ENCODE peak calls at places on chromosomes 12 and 14, in four cellular contexts. One of them, this sample, is unnamed.

GRCh38 chr14:68466491-68466977 is 326.3 kb downstream of the ZFP36L1 start:
- DNase-seq in GM12878: no peak
- DNase-seq in ovary: no peak
- DNase-seq in CD4-positive, alpha-beta memory T cell: no peak
- DNase-seq in this sample: no peak

GRCh38 chr12:14907953-14908352 is 22.3 kb upstream of the MGP start:
- DNase-seq in ovary: no peak
- DNase-seq in GM12878: no peak
- DNase-seq in CD4-positive, alpha-beta memory T cell: no peak
- DNase-seq in this sample: no peak

GRCh38 chr12:61694214-61694613 is 566.0 kb upstream of the USP15 start:
- DNase-seq in CD4-positive, alpha-beta memory T cell: no peak
- DNase-seq in GM12878: no peak
- DNase-seq in ovary: no peak
- DNase-seq in this sample: no peak

GRCh38 chr12:51973560-51973959 is 22.1 kb downstream of the ACVR1B start:
- DNase-seq in CD4-positive, alpha-beta memory T cell: no peak
- DNase-seq in GM12878: no peak
- DNase-seq in ovary: no peak
- DNase-seq in this sample: no peak

GRCh38 chr14:104306450-104307040 is 168.2 kb downstream of the KIF26A start:
- DNase-seq in GM12878: no peak
- DNase-seq in ovary: no peak
- DNase-seq in CD4-positive, alpha-beta memory T cell: no peak
- DNase-seq in this sample: no peak

GRCh38 chr14:78245238-78245637 is 75.1 kb downstream of the NRXN3 start:
- DNase-seq in ovary: no peak
- DNase-seq in CD4-positive, alpha-beta memory T cell: no peak
- DNase-seq in GM12878: no peak
- DNase-seq in this sample: no peak

GRCh38 chr14:49593016-49593415 is 5.7 kb upstream of the LRR1 start:
- DNase-seq in ovary: no peak
- DNase-seq in CD4-positive, alpha-beta memory T cell: no peak
- DNase-seq in GM12878: no peak
- DNase-seq in this sample: no peak

GRCh38 chr12:119594772-119595445 is 1.3 kb downstream of the TMEM233 start:
- DNase-seq in GM12878: no peak
- DNase-seq in CD4-positive, alpha-beta memory T cell: no peak
- DNase-seq in ovary: no peak
- DNase-seq in this sample: no peak

GRCh38 chr12:59403259-59403932 is 192.4 kb upstream of the SLC16A7 start:
- DNase-seq in CD4-positive, alpha-beta memory T cell: peak; percentile 37
- DNase-seq in ovary: no peak
- DNase-seq in GM12878: no peak
- DNase-seq in this sample: peak; percentile 42

GRCh38 chr14:95503365-95504134 is 12.9 kb downstream of the SYNE3 start:
- DNase-seq in GM12878: peak; percentile 74
- DNase-seq in CD4-positive, alpha-beta memory T cell: no peak
- DNase-seq in ovary: no peak
- DNase-seq in this sample: no peak

GRCh38 chr14:95502381-95502950 is 14.0 kb downstream of the SYNE3 start:
- DNase-seq in ovary: no peak
- DNase-seq in CD4-positive, alpha-beta memory T cell: no peak
- DNase-seq in GM12878: no peak
- DNase-seq in this sample: no peak

GRCh38 chr14:95507174-95507573 is 9.3 kb downstream of the SYNE3 start:
- DNase-seq in ovary: peak; percentile 73
- DNase-seq in CD4-positive, alpha-beta memory T cell: no peak
- DNase-seq in GM12878: no peak
- DNase-seq in this sample: no peak

GRCh38 chr14:95505030-95505589 is 11.3 kb downstream of the SYNE3 start:
- DNase-seq in GM12878: no peak
- DNase-seq in CD4-positive, alpha-beta memory T cell: no peak
- DNase-seq in ovary: no peak
- DNase-seq in this sample: no peak

GRCh38 chr14:95504135-95505029 is 12.1 kb downstream of the SYNE3 start:
- DNase-seq in ovary: no peak
- DNase-seq in GM12878: no peak
- DNase-seq in CD4-positive, alpha-beta memory T cell: no peak
- DNase-seq in this sample: no peak
- H3K4me1 ChIP-seq in ovary: peaks cover 7% of the 10 kb centered on the region
- H3K4me1 ChIP-seq in GM12878: peaks cover 76% of the 10 kb centered on the region
- H3K4me1 ChIP-seq in CD4-positive, alpha-beta memory T cell: peaks cover 75% of the 10 kb centered on the region
- H3K4me1 ChIP-seq in this sample: peaks cover 11% of the 10 kb centered on the region

GRCh38 chr12:93882763-93883162 is 205.6 kb downstream of the CRADD start:
- DNase-seq in ovary: no peak
- DNase-seq in GM12878: no peak
- DNase-seq in CD4-positive, alpha-beta memory T cell: no peak
- DNase-seq in this sample: no peak

GRCh38 chr12:93880853-93881522 is 203.8 kb downstream of the CRADD start:
- DNase-seq in ovary: no peak
- DNase-seq in CD4-positive, alpha-beta memory T cell: peak; percentile 13
- DNase-seq in GM12878: no peak
- DNase-seq in this sample: no peak

GRCh38 chr12:93886533-93887511 is 209.6 kb downstream of the CRADD start:
- DNase-seq in ovary: no peak
- DNase-seq in CD4-positive, alpha-beta memory T cell: no peak
- DNase-seq in GM12878: no peak
- DNase-seq in this sample: no peak

GRCh38 chr12:93883436-93884154 is 206.4 kb downstream of the CRADD start:
- DNase-seq in ovary: no peak
- DNase-seq in CD4-positive, alpha-beta memory T cell: no peak
- DNase-seq in GM12878: no peak
- DNase-seq in this sample: no peak

DNA sequence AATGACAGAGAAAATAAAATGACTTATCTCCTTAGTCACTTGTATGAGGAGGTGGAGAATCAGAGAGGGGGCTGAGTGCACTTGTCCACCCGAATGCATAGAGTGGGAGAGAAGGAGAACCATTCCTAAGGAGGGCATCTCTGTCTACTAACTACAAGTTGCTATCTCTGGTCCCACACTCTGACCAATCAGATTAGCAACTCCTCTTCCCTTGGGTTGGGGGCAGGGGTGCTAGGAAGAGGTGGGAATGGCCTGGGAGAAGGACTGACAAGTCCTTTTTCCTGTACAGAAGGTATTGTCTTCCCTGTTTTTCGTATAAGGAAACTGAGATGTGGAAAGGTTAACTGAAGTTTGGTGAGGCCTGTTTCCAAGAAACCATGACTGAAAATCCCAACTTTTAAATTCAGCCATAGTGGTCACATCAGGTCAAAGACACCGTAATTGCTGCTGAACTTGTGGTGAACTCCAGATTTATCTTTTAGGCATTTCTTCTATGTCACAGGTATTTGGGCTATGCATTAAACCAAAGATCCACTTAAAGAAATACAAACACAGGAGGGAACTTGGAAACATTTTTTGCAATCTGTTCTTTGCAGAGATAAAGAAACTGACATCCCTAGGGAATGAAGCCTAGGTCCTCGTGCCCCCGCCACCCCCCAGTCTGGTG is 207.8 kb downstream of the CRADD start:
- DNase-seq in GM12878: no peak
- DNase-seq in ovary: no peak
- DNase-seq in CD4-positive, alpha-beta memory T cell: no peak
- DNase-seq in this sample: no peak
- H3K27ac ChIP-seq in GM12878: no peak overlapping the region
- H3K27ac ChIP-seq in ovary: no peak overlapping the region
- H3K27ac ChIP-seq in CD4-positive, alpha-beta memory T cell: no peak overlapping the region
- H3K27ac ChIP-seq in this sample: no peak overlapping the region

GRCh38 chr12:108134744-108135143 is 5.7 kb downstream of the WSCD2 start:
- DNase-seq in CD4-positive, alpha-beta memory T cell: no peak
- DNase-seq in GM12878: no peak
- DNase-seq in ovary: no peak
- DNase-seq in this sample: no peak

GRCh38 chr12:108139454-108139853 is 10.4 kb downstream of the WSCD2 start:
- DNase-seq in GM12878: no peak
- DNase-seq in CD4-positive, alpha-beta memory T cell: no peak
- DNase-seq in ovary: no peak
- DNase-seq in this sample: no peak

GRCh38 chr12:108135627-108136026 is 6.5 kb downstream of the WSCD2 start:
- DNase-seq in ovary: no peak
- DNase-seq in GM12878: no peak
- DNase-seq in CD4-positive, alpha-beta memory T cell: no peak
- DNase-seq in this sample: no peak

GRCh38 chr12:108133482-108133881 is 4.4 kb downstream of the WSCD2 start:
- DNase-seq in GM12878: no peak
- DNase-seq in CD4-positive, alpha-beta memory T cell: no peak
- DNase-seq in ovary: no peak
- DNase-seq in this sample: no peak

DNA sequence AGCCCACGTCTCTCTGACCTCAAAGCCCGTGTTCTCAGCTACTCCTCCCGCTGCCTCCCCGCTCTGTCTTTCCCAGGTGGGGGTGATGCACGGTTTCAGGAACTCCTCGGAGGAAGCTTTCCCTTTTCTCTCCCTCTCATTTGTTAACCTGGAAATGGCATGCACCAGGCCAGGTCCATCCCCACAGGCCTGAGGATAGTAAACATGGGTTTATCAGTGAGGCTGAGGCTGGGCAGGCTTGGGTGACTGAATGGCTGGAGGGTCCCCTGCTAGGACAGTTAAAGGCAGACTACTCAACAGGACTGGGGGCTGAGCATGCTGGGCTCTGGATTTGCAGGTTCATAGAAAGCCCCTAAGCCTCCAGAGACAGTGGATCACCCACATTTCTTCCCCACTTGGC is 7.6 kb downstream of the WSCD2 start:
- DNase-seq in GM12878: no peak
- DNase-seq in CD4-positive, alpha-beta memory T cell: no peak
- DNase-seq in ovary: no peak
- DNase-seq in this sample: no peak
- H3K27me3 ChIP-seq in GM12878: no peaks in the 10 kb centered on the region
- H3K27me3 ChIP-seq in CD4-positive, alpha-beta memory T cell: no peaks in the 10 kb centered on the region
- H3K27me3 ChIP-seq in ovary: no peaks in the 10 kb centered on the region
- H3K27me3 ChIP-seq in this sample: no peaks in the 10 kb centered on the region

DNA sequence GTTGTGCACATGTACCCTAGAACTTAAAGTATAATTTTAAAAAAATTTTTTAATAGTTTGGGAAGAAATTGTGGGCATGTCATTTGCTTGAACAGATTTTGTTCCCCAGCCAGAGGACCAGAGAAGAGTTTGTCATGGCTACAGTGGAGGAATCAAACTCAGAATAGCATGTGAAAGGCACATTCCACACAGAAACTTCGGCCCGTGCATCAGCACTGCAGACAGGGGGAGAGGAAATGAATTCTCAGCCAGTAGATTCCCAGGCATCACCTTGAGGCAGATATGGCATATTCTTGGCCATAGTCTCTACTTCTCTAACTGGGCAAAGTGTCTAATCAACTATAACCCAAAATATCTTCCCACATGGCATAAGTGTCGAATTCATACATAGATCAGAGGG is 153.3 kb downstream of the PRKCH start:
- DNase-seq in ovary: no peak
- DNase-seq in CD4-positive, alpha-beta memory T cell: no peak
- DNase-seq in GM12878: no peak
- DNase-seq in this sample: no peak
- H3K4me1 ChIP-seq in ovary: peaks cover 19% of the 10 kb centered on the region
- H3K4me1 ChIP-seq in CD4-positive, alpha-beta memory T cell: peaks cover 98% of the 10 kb centered on the region
- H3K4me1 ChIP-seq in GM12878: peaks cover 61% of the 10 kb centered on the region
- H3K4me1 ChIP-seq in this sample: peaks cover 93% of the 10 kb centered on the region

GRCh38 chr12:49637401-49637800 is 14.0 kb downstream of the PRPF40B start:
- DNase-seq in GM12878: no peak
- DNase-seq in ovary: no peak
- DNase-seq in CD4-positive, alpha-beta memory T cell: no peak
- DNase-seq in this sample: no peak
- H3K27ac ChIP-seq in GM12878: no peak overlapping the region
- H3K27ac ChIP-seq in ovary: peak overlapping the region; percentile 44
- H3K27ac ChIP-seq in CD4-positive, alpha-beta memory T cell: no peak overlapping the region
- H3K27ac ChIP-seq in this sample: peak overlapping the region; percentile 38

This sample was measured in naive thymus-derived CD4-positive, alpha-beta T cell.